ENCODE peak calls at places on chromosome 14, in nine cellular contexts. F is PC-9; N is CD8-positive, alpha-beta T cell; M is tibial artery; U is ovary; C is psoas muscle; Y is pancreas; R is WERI-Rb-1; E is neural progenitor cell. J is an unnamed sample.
A peak's percentile ranks its signal among the peaks of the same experiment; 100 is the strongest.

GRCh38 chr14:38210587-38211257 is 3.0 kb downstream of the SSTR1 start:
- DNase-seq in F (no peak), N (no peak), M (no peak), U (no peak), C (peak; percentile 59), Y (no peak), R (no peak), E (peak; percentile 69), J (no peak)

GRCh38 chr14:68695326-68695768 is 97.5 kb downstream of the ZFP36L1 start:
- DNase-seq in F (peak; percentile 86), N (no peak), M (peak; percentile 84), U (no peak), C (peak; percentile 73), Y (no peak), R (no peak), E (no peak), J (peak; percentile 100)

GRCh38 chr14:20179218-20179617 is 11.5 kb upstream of the OR11G2 start:
- DNase-seq in F (no peak), N (no peak), M (peak; percentile 38), U (no peak), C (no peak), Y (no peak), R (no peak), E (no peak), J (no peak)

GRCh38 chr14:32417956-32418552 is 89.0 kb downstream of the AKAP6 start:
- DNase-seq in F (peak; percentile 66), N (no peak), M (peak; percentile 22), U (peak; percentile 22), C (no peak), Y (peak; percentile 20), R (no peak), E (no peak), J (peak; percentile 25)

GRCh38 chr14:58923751-58924405 is 264.6 kb upstream of the DAAM1 start:
- DNase-seq in F (no peak), N (no peak), M (no peak), U (no peak), C (no peak), Y (no peak), R (no peak), E (peak; percentile 52), J (no peak)

GRCh38 chr14:65281991-65282908 is 130.3 kb upstream of the FUT8 start:
- DNase-seq in F (peak; percentile 37), N (peak; percentile 58), M (no peak), U (no peak), C (no peak), Y (no peak), R (no peak), E (peak; percentile 92), J (no peak)

GRCh38 chr14:73460691-73461127 is 2.4 kb upstream of the NUMB start:
- DNase-seq in F (no peak), N (no peak), M (no peak), U (no peak), C (no peak), Y (no peak), R (no peak), E (no peak), J (no peak)

GRCh38 chr14:73014105-73014504 is 12.8 kb downstream of the ZFYVE1 start:
- DNase-seq in F (no peak), N (no peak), M (no peak), U (no peak), C (no peak), Y (no peak), R (no peak), E (no peak), J (no peak)

GRCh38 chr14:103546651-103547454 is 15.6 kb downstream of the BAG5 start:
- DNase-seq in F (peak; percentile 89), N (peak; percentile 87), M (no peak), U (peak; percentile 83), C (peak; percentile 88), Y (peak; percentile 83), R (peak; percentile 83), E (peak; percentile 82), J (no peak)

GRCh38 chr14:88463318-88463717 is 77.9 kb downstream of the SPATA7 start:
- DNase-seq in F (no peak), N (no peak), M (no peak), U (no peak), C (no peak), Y (no peak), R (peak; percentile 23), E (peak; percentile 16), J (no peak)
- TF ChIP-seq CTCF in F (peak; percentile 39), N (peak; percentile 40), M (no peak), U (no peak), C (no peak), Y (no peak), R (peak; percentile 50), E (peak; percentile 53), J (peak; percentile 46)

DNA sequence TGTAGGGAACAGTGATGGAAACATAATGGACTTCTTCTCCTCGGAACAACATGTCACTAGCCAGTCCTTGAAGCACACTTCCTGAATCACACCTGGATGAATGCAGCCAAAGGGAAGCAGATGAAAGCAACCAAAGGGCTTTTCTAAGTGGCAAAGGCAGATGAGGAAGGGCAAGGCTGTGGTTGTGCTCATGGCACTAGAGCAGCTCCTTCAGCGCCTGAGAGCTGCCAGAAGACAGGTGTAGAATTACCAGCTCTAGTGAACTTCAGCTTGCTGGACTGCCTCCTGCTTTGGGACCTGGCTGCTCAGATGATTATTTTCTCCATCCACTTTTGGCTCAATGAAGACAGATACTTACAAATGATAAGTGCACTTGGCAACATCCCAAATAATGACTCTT is 1372.1 kb upstream of the SEL1L start:
- DNase-seq in F (no peak), N (no peak), M (no peak), U (no peak), C (no peak), Y (no peak), R (no peak), E (no peak), J (no peak)
- H3K9me3 ChIP-seq in F (no peaks in the 10 kb centered on the region), N (no peaks in the 10 kb centered on the region), M (no peaks in the 10 kb centered on the region), U (no peaks in the 10 kb centered on the region), C (no peaks in the 10 kb centered on the region), Y (no peaks in the 10 kb centered on the region), R (no peaks in the 10 kb centered on the region), E (no peaks in the 10 kb centered on the region), J (no peaks in the 10 kb centered on the region)

GRCh38 chr14:104936361-104937155 is 11.9 kb downstream of the PLD4 start:
- DNase-seq in F (no peak), N (no peak), M (peak; percentile 12), U (no peak), C (no peak), Y (no peak), R (no peak), E (no peak), J (no peak)
- TF ChIP-seq CTCF in F (no peak), N (no peak), M (no peak), U (no peak), C (no peak), Y (no peak), R (no peak), E (no peak), J (no peak)

GRCh38 chr14:105891221-105891602 is 364.8 kb downstream of the TMEM121 start:
- DNase-seq in F (no peak), N (peak; percentile 32), M (peak; percentile 15), U (peak; percentile 8), C (peak; percentile 27), Y (peak; percentile 6), R (peak; percentile 1), E (no peak), J (no peak)
- H3K9me3 ChIP-seq in F (no peaks in the 10 kb centered on the region), N (no peaks in the 10 kb centered on the region), M (no peaks in the 10 kb centered on the region), U (no peaks in the 10 kb centered on the region), C (no peaks in the 10 kb centered on the region), Y (no peaks in the 10 kb centered on the region), R (peaks cover 4% of the 10 kb centered on the region), E (no peaks in the 10 kb centered on the region), J (peaks cover 10% of the 10 kb centered on the region)

DNA sequence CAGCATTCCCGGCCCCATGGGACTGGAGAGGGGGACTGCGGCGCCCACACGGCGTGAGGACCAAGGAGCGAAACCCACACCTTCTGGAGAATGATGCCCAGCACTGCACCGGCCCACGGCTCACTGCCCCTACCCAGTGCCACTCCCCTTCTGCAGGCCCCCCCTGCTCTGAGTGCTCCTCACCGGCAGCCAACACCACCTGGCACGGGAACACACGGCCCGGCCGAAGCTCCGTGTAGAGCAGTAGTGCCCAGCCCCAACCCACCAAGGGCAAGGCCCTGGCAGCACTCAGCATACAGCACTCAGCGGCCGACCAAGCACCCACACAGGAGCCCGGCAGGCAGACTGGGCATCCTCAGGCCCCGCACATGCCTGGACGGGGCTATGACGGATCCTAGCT is 13.4 kb downstream of the BTBD6 start:
- DNase-seq in F (no peak), N (no peak), M (no peak), U (no peak), C (no peak), Y (peak; percentile 53), R (no peak), E (no peak), J (no peak)
- TF ChIP-seq CTCF in F (no peak), N (no peak), M (no peak), U (no peak), C (no peak), Y (no peak), R (no peak), E (no peak), J (no peak)

GRCh38 chr14:106518054-106518943 is 991.9 kb downstream of the TMEM121 start:
- DNase-seq in F (no peak), N (peak; percentile 93), M (no peak), U (no peak), C (peak; percentile 55), Y (peak; percentile 29), R (peak; percentile 11), E (no peak), J (no peak)
- H3K9me3 ChIP-seq in F (no peaks in the 10 kb centered on the region), N (no peaks in the 10 kb centered on the region), M (no peaks in the 10 kb centered on the region), U (no peaks in the 10 kb centered on the region), C (no peaks in the 10 kb centered on the region), Y (no peaks in the 10 kb centered on the region), R (no peaks in the 10 kb centered on the region), E (peaks cover 9% of the 10 kb centered on the region), J (peaks cover 6% of the 10 kb centered on the region)

GRCh38 chr14:80787876-80788275 is 153.7 kb downstream of the CEP128 start:
- DNase-seq in F (no peak), N (no peak), M (no peak), U (no peak), C (no peak), Y (no peak), R (no peak), E (no peak), J (no peak)
- TF ChIP-seq CTCF in F (no peak), N (no peak), M (no peak), U (no peak), C (no peak), Y (no peak), R (no peak), E (no peak), J (no peak)